ENCODE peak calls at places on chromosomes 2 and 18, in nine cellular contexts. One of them, this sample, is unnamed.

GRCh38 chr2:1930956-1931914 is 186.9 kb upstream of the PXDN start:
- DNase-seq in PC-3: no peak
- DNase-seq in tibial nerve: no peak
- DNase-seq in upper lobe of right lung: no peak
- DNase-seq in heart right ventricle: no peak
- DNase-seq in CD8-positive, alpha-beta T cell: no peak
- DNase-seq in fibroblast of mammary gland: no peak
- DNase-seq in HepG2: no peak
- DNase-seq in aorta: no peak
- DNase-seq in this sample: no peak

GRCh38 chr18:24023185-24023814 is 8.7 kb downstream of the TTC39C start:
- DNase-seq in HepG2: peak; percentile 9
- DNase-seq in aorta: no peak
- DNase-seq in heart right ventricle: no peak
- DNase-seq in upper lobe of right lung: no peak
- DNase-seq in CD8-positive, alpha-beta T cell: no peak
- DNase-seq in PC-3: peak; percentile 88
- DNase-seq in tibial nerve: no peak
- DNase-seq in fibroblast of mammary gland: no peak
- DNase-seq in this sample: peak; percentile 81

GRCh38 chr2:231292472-231293134 is 94.2 kb downstream of the ARMC9 start:
- DNase-seq in fibroblast of mammary gland: no peak
- DNase-seq in heart right ventricle: no peak
- DNase-seq in aorta: no peak
- DNase-seq in upper lobe of right lung: no peak
- DNase-seq in CD8-positive, alpha-beta T cell: no peak
- DNase-seq in tibial nerve: no peak
- DNase-seq in PC-3: no peak
- DNase-seq in HepG2: no peak
- DNase-seq in this sample: no peak

GRCh38 chr2:241562269-241562891 is 3.8 kb downstream of the BOK start:
- DNase-seq in PC-3: peak; percentile 68
- DNase-seq in HepG2: no peak
- DNase-seq in upper lobe of right lung: peak; percentile 65
- DNase-seq in aorta: no peak
- DNase-seq in fibroblast of mammary gland: no peak
- DNase-seq in CD8-positive, alpha-beta T cell: no peak
- DNase-seq in tibial nerve: no peak
- DNase-seq in heart right ventricle: no peak
- DNase-seq in this sample: no peak

GRCh38 chr2:96146881-96147592 is 1.8 kb upstream of the DUSP2 start:
- DNase-seq in aorta: peak; percentile 76
- DNase-seq in HepG2: no peak
- DNase-seq in PC-3: no peak
- DNase-seq in fibroblast of mammary gland: no peak
- DNase-seq in heart right ventricle: peak; percentile 19
- DNase-seq in upper lobe of right lung: peak; percentile 56
- DNase-seq in tibial nerve: no peak
- DNase-seq in CD8-positive, alpha-beta T cell: no peak
- DNase-seq in this sample: no peak

GRCh38 chr2:108492364-108492763 is 41.9 kb upstream of the LIMS1 start:
- DNase-seq in fibroblast of mammary gland: peak; percentile 95
- DNase-seq in CD8-positive, alpha-beta T cell: no peak
- DNase-seq in PC-3: peak; percentile 37
- DNase-seq in tibial nerve: no peak
- DNase-seq in heart right ventricle: no peak
- DNase-seq in HepG2: peak; percentile 42
- DNase-seq in upper lobe of right lung: no peak
- DNase-seq in aorta: no peak
- DNase-seq in this sample: peak; percentile 95

GRCh38 chr2:15797231-15797945 is 143.0 kb upstream of the MYCN start:
- DNase-seq in aorta: no peak
- DNase-seq in fibroblast of mammary gland: no peak
- DNase-seq in upper lobe of right lung: no peak
- DNase-seq in tibial nerve: no peak
- DNase-seq in CD8-positive, alpha-beta T cell: no peak
- DNase-seq in HepG2: no peak
- DNase-seq in heart right ventricle: no peak
- DNase-seq in PC-3: no peak
- DNase-seq in this sample: no peak

GRCh38 chr2:98975611-98976010 is 39.6 kb upstream of the CRACDL start:
- DNase-seq in HepG2: no peak
- DNase-seq in aorta: no peak
- DNase-seq in heart right ventricle: no peak
- DNase-seq in upper lobe of right lung: no peak
- DNase-seq in fibroblast of mammary gland: no peak
- DNase-seq in CD8-positive, alpha-beta T cell: no peak
- DNase-seq in tibial nerve: no peak
- DNase-seq in PC-3: no peak
- DNase-seq in this sample: no peak

GRCh38 chr18:22342625-22343024 is 75.1 kb downstream of the CTAGE1 start:
- DNase-seq in CD8-positive, alpha-beta T cell: no peak
- DNase-seq in fibroblast of mammary gland: peak; percentile 59
- DNase-seq in PC-3: peak; percentile 93
- DNase-seq in tibial nerve: no peak
- DNase-seq in HepG2: no peak
- DNase-seq in upper lobe of right lung: peak; percentile 80
- DNase-seq in heart right ventricle: no peak
- DNase-seq in aorta: peak; percentile 71
- DNase-seq in this sample: peak; percentile 23

GRCh38 chr2:39408351-39409136 is 28.5 kb downstream of the MAP4K3 start:
- DNase-seq in tibial nerve: no peak
- DNase-seq in HepG2: no peak
- DNase-seq in PC-3: no peak
- DNase-seq in upper lobe of right lung: no peak
- DNase-seq in aorta: no peak
- DNase-seq in fibroblast of mammary gland: no peak
- DNase-seq in CD8-positive, alpha-beta T cell: no peak
- DNase-seq in heart right ventricle: no peak
- DNase-seq in this sample: no peak

GRCh38 chr2:45636013-45636412 is 15.5 kb upstream of the PRKCE start:
- DNase-seq in PC-3: no peak
- DNase-seq in tibial nerve: no peak
- DNase-seq in aorta: no peak
- DNase-seq in CD8-positive, alpha-beta T cell: no peak
- DNase-seq in heart right ventricle: no peak
- DNase-seq in HepG2: no peak
- DNase-seq in upper lobe of right lung: no peak
- DNase-seq in fibroblast of mammary gland: no peak
- DNase-seq in this sample: no peak

GRCh38 chr18:48855422-48856377 is 95.1 kb downstream of the SMAD7 start:
- DNase-seq in aorta: peak; percentile 88
- DNase-seq in heart right ventricle: no peak
- DNase-seq in fibroblast of mammary gland: no peak
- DNase-seq in PC-3: no peak
- DNase-seq in CD8-positive, alpha-beta T cell: no peak
- DNase-seq in HepG2: no peak
- DNase-seq in upper lobe of right lung: peak; percentile 60
- DNase-seq in tibial nerve: no peak
- DNase-seq in this sample: no peak

DNA sequence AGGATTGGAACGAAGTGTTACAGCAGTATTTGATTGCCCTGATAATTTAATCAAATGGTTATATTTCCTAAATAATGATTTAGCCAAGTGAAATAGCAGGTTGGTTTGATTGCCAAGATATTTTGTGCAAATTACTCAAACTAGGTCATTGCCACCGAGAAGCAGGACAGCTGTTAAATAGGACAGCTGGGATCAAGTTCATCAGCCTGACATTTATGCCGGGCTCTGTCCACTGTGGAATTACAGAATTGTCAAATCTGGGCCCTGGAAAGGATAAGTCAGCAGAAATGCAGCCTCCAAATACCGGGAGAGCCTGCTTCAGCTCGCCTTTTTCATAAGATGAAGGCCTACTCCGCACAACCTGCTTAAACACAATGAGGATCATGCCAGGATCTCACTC is 73.9 kb upstream of the RPL31 start:
- DNase-seq in HepG2: no peak
- DNase-seq in PC-3: no peak
- DNase-seq in tibial nerve: no peak
- DNase-seq in aorta: no peak
- DNase-seq in heart right ventricle: no peak
- DNase-seq in CD8-positive, alpha-beta T cell: no peak
- DNase-seq in upper lobe of right lung: no peak
- DNase-seq in fibroblast of mammary gland: no peak
- DNase-seq in this sample: no peak
- H3K4me3 ChIP-seq in HepG2: no peak overlapping the region
- H3K4me3 ChIP-seq in PC-3: no peak overlapping the region
- H3K4me3 ChIP-seq in tibial nerve: no peak overlapping the region
- H3K4me3 ChIP-seq in aorta: no peak overlapping the region
- H3K4me3 ChIP-seq in heart right ventricle: no peak overlapping the region
- H3K4me3 ChIP-seq in CD8-positive, alpha-beta T cell: no peak overlapping the region
- H3K4me3 ChIP-seq in upper lobe of right lung: no peak overlapping the region
- H3K4me3 ChIP-seq in fibroblast of mammary gland: no peak overlapping the region
- H3K4me3 ChIP-seq in this sample: no peak overlapping the region

DNA sequence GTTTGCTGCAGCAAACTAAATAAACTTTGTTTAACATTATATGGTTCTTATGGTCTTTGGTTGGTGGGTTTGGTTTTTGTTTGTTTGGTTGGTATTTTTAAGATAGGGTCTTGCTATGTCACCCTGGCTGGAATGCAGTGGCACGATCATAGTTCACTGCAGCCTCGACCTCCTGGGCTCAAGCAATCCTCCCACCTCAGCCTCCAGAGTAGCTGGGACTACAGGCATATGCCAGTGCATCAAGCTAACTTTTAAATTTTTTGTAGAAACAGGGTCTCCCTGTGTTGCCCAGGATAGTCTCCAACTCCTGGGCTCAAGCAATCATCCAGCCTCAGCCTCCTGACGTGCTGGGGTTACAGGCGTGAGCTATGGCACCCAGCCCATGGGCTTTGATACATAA is 7.1 kb upstream of the RPRD1A start:
- DNase-seq in fibroblast of mammary gland: no peak
- DNase-seq in tibial nerve: no peak
- DNase-seq in PC-3: no peak
- DNase-seq in aorta: no peak
- DNase-seq in HepG2: no peak
- DNase-seq in upper lobe of right lung: no peak
- DNase-seq in CD8-positive, alpha-beta T cell: no peak
- DNase-seq in heart right ventricle: no peak
- DNase-seq in this sample: no peak
- H3K4me3 ChIP-seq in fibroblast of mammary gland: no peak overlapping the region
- H3K4me3 ChIP-seq in tibial nerve: no peak overlapping the region
- H3K4me3 ChIP-seq in PC-3: no peak overlapping the region
- H3K4me3 ChIP-seq in aorta: no peak overlapping the region
- H3K4me3 ChIP-seq in HepG2: no peak overlapping the region
- H3K4me3 ChIP-seq in upper lobe of right lung: no peak overlapping the region
- H3K4me3 ChIP-seq in CD8-positive, alpha-beta T cell: no peak overlapping the region
- H3K4me3 ChIP-seq in heart right ventricle: no peak overlapping the region
- H3K4me3 ChIP-seq in this sample: no peak overlapping the region

GRCh38 chr2:63058742-63059433 is 8.3 kb downstream of the OTX1 start:
- DNase-seq in CD8-positive, alpha-beta T cell: no peak
- DNase-seq in tibial nerve: no peak
- DNase-seq in PC-3: no peak
- DNase-seq in upper lobe of right lung: no peak
- DNase-seq in aorta: no peak
- DNase-seq in fibroblast of mammary gland: no peak
- DNase-seq in HepG2: no peak
- DNase-seq in heart right ventricle: no peak
- DNase-seq in this sample: no peak

GRCh38 chr2:63058149-63058741 is 7.6 kb downstream of the OTX1 start:
- DNase-seq in tibial nerve: no peak
- DNase-seq in fibroblast of mammary gland: peak; percentile 11
- DNase-seq in upper lobe of right lung: no peak
- DNase-seq in heart right ventricle: no peak
- DNase-seq in PC-3: no peak
- DNase-seq in HepG2: no peak
- DNase-seq in aorta: no peak
- DNase-seq in CD8-positive, alpha-beta T cell: no peak
- DNase-seq in this sample: no peak

GRCh38 chr2:63059434-63060078 is 8.9 kb downstream of the OTX1 start:
- DNase-seq in heart right ventricle: no peak
- DNase-seq in upper lobe of right lung: no peak
- DNase-seq in CD8-positive, alpha-beta T cell: no peak
- DNase-seq in tibial nerve: no peak
- DNase-seq in fibroblast of mammary gland: no peak
- DNase-seq in aorta: no peak
- DNase-seq in PC-3: no peak
- DNase-seq in HepG2: no peak
- DNase-seq in this sample: no peak

GRCh38 chr2:63057249-63058148 is 6.9 kb downstream of the OTX1 start:
- DNase-seq in HepG2: no peak
- DNase-seq in heart right ventricle: no peak
- DNase-seq in aorta: no peak
- DNase-seq in tibial nerve: no peak
- DNase-seq in upper lobe of right lung: no peak
- DNase-seq in PC-3: no peak
- DNase-seq in CD8-positive, alpha-beta T cell: no peak
- DNase-seq in fibroblast of mammary gland: no peak
- DNase-seq in this sample: no peak

DNA sequence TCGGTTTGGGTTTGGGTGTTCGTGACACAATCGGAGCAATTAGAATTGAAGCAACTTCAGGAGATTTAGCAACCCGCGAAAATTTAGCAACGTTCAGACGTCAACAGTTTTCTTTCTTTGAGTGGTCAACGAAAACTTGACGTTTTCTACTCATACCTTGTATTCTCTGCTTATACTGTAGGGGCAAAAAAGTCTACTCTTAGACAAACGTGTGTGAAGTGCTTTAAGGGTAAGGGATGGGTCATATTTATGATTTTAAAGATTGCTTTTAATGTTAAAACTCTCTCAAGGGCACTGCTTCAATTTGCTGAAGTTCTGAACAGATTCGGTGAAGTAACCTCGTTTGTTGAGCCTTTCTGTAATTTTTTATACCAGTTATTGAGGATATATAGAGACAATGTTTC is 9.5 kb downstream of the OTX1 start:
- DNase-seq in CD8-positive, alpha-beta T cell: no peak
- DNase-seq in fibroblast of mammary gland: peak; percentile 10
- DNase-seq in HepG2: no peak
- DNase-seq in tibial nerve: no peak
- DNase-seq in PC-3: peak; percentile 25
- DNase-seq in upper lobe of right lung: no peak
- DNase-seq in aorta: no peak
- DNase-seq in heart right ventricle: no peak
- DNase-seq in this sample: no peak
- H3K4me3 ChIP-seq in CD8-positive, alpha-beta T cell: no peak overlapping the region
- H3K4me3 ChIP-seq in fibroblast of mammary gland: no peak overlapping the region
- H3K4me3 ChIP-seq in HepG2: no peak overlapping the region
- H3K4me3 ChIP-seq in tibial nerve: no peak overlapping the region
- H3K4me3 ChIP-seq in PC-3: peak overlapping the region; percentile 61
- H3K4me3 ChIP-seq in upper lobe of right lung: no peak overlapping the region
- H3K4me3 ChIP-seq in aorta: no peak overlapping the region
- H3K4me3 ChIP-seq in heart right ventricle: no peak overlapping the region
- H3K4me3 ChIP-seq in this sample: peak overlapping the region; percentile 20

GRCh38 chr2:226796012-226796839 is 3.4 kb downstream of the IRS1 start:
- DNase-seq in upper lobe of right lung: no peak
- DNase-seq in CD8-positive, alpha-beta T cell: no peak
- DNase-seq in aorta: no peak
- DNase-seq in fibroblast of mammary gland: no peak
- DNase-seq in HepG2: no peak
- DNase-seq in tibial nerve: no peak
- DNase-seq in PC-3: peak; percentile 33
- DNase-seq in heart right ventricle: no peak
- DNase-seq in this sample: peak; percentile 17
- H3K4me3 ChIP-seq in upper lobe of right lung: peak overlapping the region; percentile 70
- H3K4me3 ChIP-seq in CD8-positive, alpha-beta T cell: no peak overlapping the region
- H3K4me3 ChIP-seq in aorta: no peak overlapping the region
- H3K4me3 ChIP-seq in fibroblast of mammary gland: peak overlapping the region; percentile 76
- H3K4me3 ChIP-seq in HepG2: no peak overlapping the region
- H3K4me3 ChIP-seq in tibial nerve: peak overlapping the region; percentile 24
- H3K4me3 ChIP-seq in PC-3: peak overlapping the region; percentile 88
- H3K4me3 ChIP-seq in heart right ventricle: peak overlapping the region; percentile 68
- H3K4me3 ChIP-seq in this sample: peak overlapping the region; percentile 72